ENCODE peak calls at places on chromosomes 12 and 14, in five cellular contexts. R is HCT116, V is ACHN, U is substantia nigra, Z is C1 segment of cervical spinal cord. P is an unnamed sample.

GRCh38 chr12:104578453-104578852 is 121.7 kb downstream of the CHST11 start:
- DNase-seq in R (no peak), V (peak; percentile 63), U (no peak), Z (no peak), P (no peak)

GRCh38 chr14:104563742-104564615 is 15.6 kb upstream of the C14orf180 start:
- DNase-seq in R (peak; percentile 51), V (peak; percentile 58), U (peak; percentile 58), Z (peak; percentile 39), P (peak; percentile 54)

GRCh38 chr14:74852922-74853530 is 22.9 kb downstream of the PROX2 start:
- DNase-seq in R (no peak), V (no peak), U (no peak), Z (no peak), P (no peak)

GRCh38 chr12:64102339-64102738 is 119.8 kb downstream of the KICS2 start:
- DNase-seq in R (no peak), V (no peak), U (no peak), Z (no peak), P (no peak)

GRCh38 chr14:32329146-32329545 is at the start of gene AKAP6:
- DNase-seq in R (no peak), V (no peak), U (peak; percentile 84), Z (peak; percentile 60), P (no peak)

GRCh38 chr14:61876362-61877049 is 114.3 kb downstream of the SNAPC1 start:
- DNase-seq in R (no peak), V (no peak), U (no peak), Z (no peak), P (peak; percentile 4)

GRCh38 chr14:81001447-81001846 is 46.0 kb downstream of the TSHR start:
- DNase-seq in R (no peak), V (no peak), U (no peak), Z (no peak), P (no peak)

GRCh38 chr14:20652996-20653975 is 11.8 kb upstream of the OR6S1 start:
- DNase-seq in R (peak; percentile 91), V (peak; percentile 64), U (peak; percentile 7), Z (peak; percentile 5), P (peak; percentile 96)

GRCh38 chr12:21337959-21338704 is 3.4 kb upstream of the SLCO1A2 start:
- DNase-seq in R (no peak), V (no peak), U (no peak), Z (no peak), P (no peak)

GRCh38 chr12:68420225-68421008 is 88.3 kb upstream of the MDM1 start:
- DNase-seq in R (no peak), V (no peak), U (no peak), Z (peak; percentile 55), P (no peak)

GRCh38 chr14:100911665-100912316 is 8.3 kb upstream of the RTL1 start:
- DNase-seq in R (no peak), V (no peak), U (no peak), Z (no peak), P (no peak)

GRCh38 chr14:98946995-98947394 is 325.0 kb downstream of the BCL11B start:
- DNase-seq in R (no peak), V (no peak), U (no peak), Z (peak; percentile 6), P (no peak)

GRCh38 chr12:122721057-122721545 is 4.5 kb upstream of the HCAR3 start:
- DNase-seq in R (no peak), V (no peak), U (no peak), Z (no peak), P (no peak)

GRCh38 chr12:38399711-38400205 is 83.2 kb downstream of the ALG10B start:
- DNase-seq in R (no peak), V (no peak), U (no peak), Z (no peak), P (no peak)

GRCh38 chr14:51507556-51508511 is 143.9 kb upstream of the FRMD6 start:
- DNase-seq in R (no peak), V (no peak), U (peak; percentile 79), Z (peak; percentile 72), P (no peak)

GRCh38 chr12:64800640-64801039 is 23.8 kb upstream of the TBC1D30 start:
- DNase-seq in R (no peak), V (no peak), U (no peak), Z (no peak), P (no peak)

GRCh38 chr12:14207946-14208612 is 157.4 kb upstream of the ATF7IP start:
- DNase-seq in R (peak; percentile 55), V (no peak), U (no peak), Z (no peak), P (no peak)

GRCh38 chr14:51357250-51357649 is 117.2 kb downstream of the TMX1 start:
- DNase-seq in R (no peak), V (no peak), U (no peak), Z (no peak), P (no peak)

GRCh38 chr14:72554401-72554800 is 339.5 kb downstream of the DPF3 start:
- DNase-seq in R (no peak), V (no peak), U (no peak), Z (no peak), P (no peak)

GRCh38 chr14:91364524-91365270 is 52.9 kb downstream of the CCDC88C start:
- DNase-seq in R (no peak), V (no peak), U (no peak), Z (no peak), P (no peak)

GRCh38 chr14:52873694-52874093 is 77.2 kb downstream of the FERMT2 start:
- DNase-seq in R (no peak), V (no peak), U (no peak), Z (no peak), P (peak; percentile 10)

GRCh38 chr12:120496353-120497340 is 734 bp downstream of the DYNLL1 start:
- DNase-seq in R (no peak), V (peak; percentile 54), U (peak; percentile 82), Z (peak; percentile 68), P (peak; percentile 75)

GRCh38 chr14:54435500-54435981 is 5.6 kb downstream of the CNIH1 start:
- DNase-seq in R (no peak), V (no peak), U (no peak), Z (no peak), P (peak; percentile 61)

GRCh38 chr12:24780969-24781368 is 167.9 kb downstream of the BCAT1 start:
- DNase-seq in R (no peak), V (no peak), U (no peak), Z (no peak), P (peak; percentile 57)

P was measured in OCI-M1.